ENCODE peak calls at places on chromosomes 7 and 10, in six cellular contexts. One of them, this sample, is unnamed.

GRCh38 chr10:63133056-63133786 is at the start of gene NRBF2:
- DNase-seq in SK-N-SH: peak; percentile 96
- DNase-seq in HCT116: peak; percentile 98
- DNase-seq in K562: peak; percentile 97
- DNase-seq in HepG2: peak; percentile 97
- DNase-seq in A549: peak; percentile 99
- DNase-seq in this sample: peak; percentile 98

GRCh38 chr10:95343573-95343972 is 52.8 kb upstream of the PDLIM1 start:
- DNase-seq in HepG2: no peak
- DNase-seq in SK-N-SH: no peak
- DNase-seq in A549: no peak
- DNase-seq in K562: no peak
- DNase-seq in HCT116: no peak
- DNase-seq in this sample: no peak

GRCh38 chr7:70512719-70513118 is 619.2 kb upstream of the GALNT17 start:
- DNase-seq in HepG2: no peak
- DNase-seq in SK-N-SH: no peak
- DNase-seq in K562: no peak
- DNase-seq in HCT116: no peak
- DNase-seq in A549: no peak
- DNase-seq in this sample: no peak

GRCh38 chr10:126953886-126954285 is 48.7 kb downstream of the DOCK1 start:
- DNase-seq in HepG2: no peak
- DNase-seq in A549: no peak
- DNase-seq in K562: no peak
- DNase-seq in HCT116: no peak
- DNase-seq in SK-N-SH: no peak
- DNase-seq in this sample: no peak

GRCh38 chr7:51356849-51357516 is 40.4 kb upstream of the COBL start:
- DNase-seq in HCT116: no peak
- DNase-seq in A549: no peak
- DNase-seq in HepG2: peak; percentile 54
- DNase-seq in SK-N-SH: no peak
- DNase-seq in K562: no peak
- DNase-seq in this sample: no peak

GRCh38 chr7:51067757-51068156 is 248.9 kb downstream of the COBL start:
- DNase-seq in SK-N-SH: peak; percentile 59
- DNase-seq in K562: peak; percentile 40
- DNase-seq in A549: peak; percentile 66
- DNase-seq in HepG2: peak; percentile 53
- DNase-seq in HCT116: peak; percentile 35
- DNase-seq in this sample: peak; percentile 20

GRCh38 chr7:107559864-107560263 is 3.9 kb downstream of the COG5 start:
- DNase-seq in SK-N-SH: no peak
- DNase-seq in A549: no peak
- DNase-seq in HepG2: no peak
- DNase-seq in HCT116: no peak
- DNase-seq in K562: no peak
- DNase-seq in this sample: no peak

GRCh38 chr10:98391065-98391464 is 23.9 kb downstream of the PYROXD2 start:
- DNase-seq in K562: no peak
- DNase-seq in SK-N-SH: no peak
- DNase-seq in HepG2: no peak
- DNase-seq in A549: no peak
- DNase-seq in HCT116: no peak
- DNase-seq in this sample: peak; percentile 65

GRCh38 chr7:136925049-136925448 is 56.6 kb downstream of the CHRM2 start:
- DNase-seq in HCT116: no peak
- DNase-seq in HepG2: no peak
- DNase-seq in SK-N-SH: peak; percentile 23
- DNase-seq in A549: no peak
- DNase-seq in K562: no peak
- DNase-seq in this sample: no peak

GRCh38 chr10:30359373-30360206 is 10.5 kb upstream of the MTPAP start:
- DNase-seq in A549: peak; percentile 79
- DNase-seq in K562: peak; percentile 75
- DNase-seq in SK-N-SH: peak; percentile 74
- DNase-seq in HepG2: peak; percentile 81
- DNase-seq in HCT116: peak; percentile 82
- DNase-seq in this sample: peak; percentile 53

GRCh38 chr7:2978403-2978802 is 65.3 kb downstream of the CARD11 start:
- DNase-seq in SK-N-SH: no peak
- DNase-seq in A549: no peak
- DNase-seq in HCT116: no peak
- DNase-seq in K562: no peak
- DNase-seq in HepG2: no peak
- DNase-seq in this sample: peak; percentile 11

GRCh38 chr10:69269761-69270160 is 8.5 kb upstream of the HK1 start:
- DNase-seq in HepG2: no peak
- DNase-seq in HCT116: no peak
- DNase-seq in K562: no peak
- DNase-seq in A549: no peak
- DNase-seq in SK-N-SH: no peak
- DNase-seq in this sample: no peak

GRCh38 chr7:42792841-42793240 is 119.0 kb downstream of the C7orf25 start:
- DNase-seq in HepG2: no peak
- DNase-seq in SK-N-SH: no peak
- DNase-seq in A549: no peak
- DNase-seq in K562: no peak
- DNase-seq in HCT116: no peak
- DNase-seq in this sample: no peak

GRCh38 chr7:119963654-119964053 is 309.3 kb upstream of the KCND2 start:
- DNase-seq in HCT116: no peak
- DNase-seq in HepG2: no peak
- DNase-seq in A549: no peak
- DNase-seq in SK-N-SH: no peak
- DNase-seq in K562: peak; percentile 24
- DNase-seq in this sample: no peak

GRCh38 chr7:44060091-44060947 is 5.0 kb downstream of the PGAM2 start:
- DNase-seq in HCT116: no peak
- DNase-seq in SK-N-SH: no peak
- DNase-seq in A549: no peak
- DNase-seq in HepG2: no peak
- DNase-seq in K562: no peak
- DNase-seq in this sample: no peak

GRCh38 chr10:77563638-77564270 is 73.9 kb downstream of the KCNMA1 start:
- DNase-seq in SK-N-SH: no peak
- DNase-seq in HCT116: no peak
- DNase-seq in A549: peak; percentile 44
- DNase-seq in HepG2: no peak
- DNase-seq in K562: no peak
- DNase-seq in this sample: no peak

DNA sequence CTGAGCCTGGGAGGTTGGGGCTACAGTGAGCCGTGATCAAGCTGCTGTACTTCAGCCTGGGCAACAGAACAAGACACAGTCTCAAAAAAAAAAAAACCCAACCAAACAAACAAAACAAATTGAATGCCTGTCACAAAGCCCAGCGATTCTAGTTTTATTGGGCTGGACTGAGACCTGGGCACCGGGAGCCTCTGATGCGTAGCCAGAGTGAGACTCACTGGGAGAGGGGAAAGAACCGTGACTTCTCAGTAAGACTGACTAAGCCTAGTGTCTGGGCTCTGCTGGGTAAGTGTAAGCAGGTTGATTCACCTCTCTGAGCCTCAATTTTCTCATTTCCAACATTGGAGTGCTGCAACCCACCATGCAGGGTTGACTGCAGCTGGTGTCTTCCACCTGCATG is 10.1 kb upstream of the LEP start:
- DNase-seq in K562: no peak
- DNase-seq in A549: no peak
- DNase-seq in HCT116: no peak
- DNase-seq in SK-N-SH: no peak
- DNase-seq in HepG2: no peak
- DNase-seq in this sample: no peak
- TF ChIP-seq REST in K562: no peak
- TF ChIP-seq REST in A549: no peak
- TF ChIP-seq REST in HCT116: no peak
- TF ChIP-seq REST in SK-N-SH: no peak
- TF ChIP-seq REST in HepG2: no peak
- TF ChIP-seq REST in this sample: no peak

GRCh38 chr7:132611056-132611455 is 34.8 kb upstream of the PLXNA4 start:
- DNase-seq in SK-N-SH: no peak
- DNase-seq in K562: no peak
- DNase-seq in HCT116: no peak
- DNase-seq in HepG2: no peak
- DNase-seq in A549: no peak
- DNase-seq in this sample: no peak

GRCh38 chr7:132618956-132619305 is 42.7 kb upstream of the PLXNA4 start:
- DNase-seq in HepG2: no peak
- DNase-seq in SK-N-SH: no peak
- DNase-seq in K562: no peak
- DNase-seq in HCT116: no peak
- DNase-seq in A549: no peak
- DNase-seq in this sample: no peak

GRCh38 chr7:132613737-132614136 is 37.5 kb upstream of the PLXNA4 start:
- DNase-seq in K562: no peak
- DNase-seq in HepG2: no peak
- DNase-seq in A549: no peak
- DNase-seq in SK-N-SH: no peak
- DNase-seq in HCT116: no peak
- DNase-seq in this sample: no peak

GRCh38 chr7:132618271-132618955 is 42.1 kb upstream of the PLXNA4 start:
- DNase-seq in A549: no peak
- DNase-seq in SK-N-SH: no peak
- DNase-seq in HepG2: no peak
- DNase-seq in K562: no peak
- DNase-seq in HCT116: no peak
- DNase-seq in this sample: no peak

GRCh38 chr7:132614428-132615076 is 38.3 kb upstream of the PLXNA4 start:
- DNase-seq in SK-N-SH: no peak
- DNase-seq in HCT116: no peak
- DNase-seq in HepG2: no peak
- DNase-seq in A549: no peak
- DNase-seq in K562: no peak
- DNase-seq in this sample: peak; percentile 0
- TF ChIP-seq REST in SK-N-SH: no peak
- TF ChIP-seq REST in HCT116: no peak
- TF ChIP-seq REST in HepG2: no peak
- TF ChIP-seq REST in A549: no peak
- TF ChIP-seq REST in K562: no peak
- TF ChIP-seq REST in this sample: no peak

DNA sequence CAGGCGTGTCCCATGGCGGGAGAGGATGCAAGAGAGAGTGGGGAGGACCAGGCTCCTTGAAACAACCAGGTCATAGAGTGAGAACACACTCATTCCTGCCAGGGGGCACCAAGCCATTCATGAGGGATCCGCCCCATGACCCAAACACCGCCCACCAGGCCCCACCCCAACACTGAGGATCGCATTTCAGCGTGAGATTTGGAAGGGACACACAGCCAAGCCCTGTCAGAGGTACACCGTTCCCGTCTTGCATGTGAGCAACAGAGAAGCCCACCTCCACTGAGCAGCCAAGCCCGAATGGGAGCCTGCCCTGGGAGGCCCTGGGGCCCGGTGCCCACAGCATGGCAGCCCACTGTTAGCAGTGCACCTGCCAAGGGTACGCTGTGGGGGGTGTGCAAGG is 7.9 kb upstream of the ARPC1B start:
- DNase-seq in A549: no peak
- DNase-seq in K562: no peak
- DNase-seq in HepG2: no peak
- DNase-seq in SK-N-SH: no peak
- DNase-seq in HCT116: no peak
- DNase-seq in this sample: no peak
- TF ChIP-seq REST in A549: no peak
- TF ChIP-seq REST in K562: no peak
- TF ChIP-seq REST in HepG2: no peak
- TF ChIP-seq REST in SK-N-SH: no peak
- TF ChIP-seq REST in HCT116: no peak
- TF ChIP-seq REST in this sample: no peak

GRCh38 chr10:86045896-86046295 is 320.7 kb downstream of the GRID1 start:
- DNase-seq in K562: no peak
- DNase-seq in HepG2: no peak
- DNase-seq in HCT116: no peak
- DNase-seq in A549: no peak
- DNase-seq in SK-N-SH: no peak
- DNase-seq in this sample: no peak
- TF ChIP-seq REST in K562: no peak
- TF ChIP-seq REST in HepG2: no peak
- TF ChIP-seq REST in HCT116: no peak
- TF ChIP-seq REST in A549: no peak
- TF ChIP-seq REST in SK-N-SH: no peak
- TF ChIP-seq REST in this sample: no peak

GRCh38 chr10:91694170-91694794 is 61.4 kb upstream of the PPP1R3C start:
- DNase-seq in HCT116: peak; percentile 42
- DNase-seq in HepG2: peak; percentile 38
- DNase-seq in K562: peak; percentile 42
- DNase-seq in A549: peak; percentile 58
- DNase-seq in SK-N-SH: peak; percentile 47
- DNase-seq in this sample: peak; percentile 17

GRCh38 chr10:91691981-91692380 is 59.1 kb upstream of the PPP1R3C start:
- DNase-seq in HepG2: no peak
- DNase-seq in K562: no peak
- DNase-seq in SK-N-SH: no peak
- DNase-seq in A549: no peak
- DNase-seq in HCT116: no peak
- DNase-seq in this sample: no peak

GRCh38 chr10:91691255-91691654 is 58.4 kb upstream of the PPP1R3C start:
- DNase-seq in SK-N-SH: no peak
- DNase-seq in HepG2: no peak
- DNase-seq in A549: no peak
- DNase-seq in HCT116: no peak
- DNase-seq in K562: no peak
- DNase-seq in this sample: no peak

GRCh38 chr10:91690412-91690811 is 57.5 kb upstream of the PPP1R3C start:
- DNase-seq in HepG2: no peak
- DNase-seq in K562: no peak
- DNase-seq in HCT116: no peak
- DNase-seq in A549: no peak
- DNase-seq in SK-N-SH: no peak
- DNase-seq in this sample: no peak

DNA sequence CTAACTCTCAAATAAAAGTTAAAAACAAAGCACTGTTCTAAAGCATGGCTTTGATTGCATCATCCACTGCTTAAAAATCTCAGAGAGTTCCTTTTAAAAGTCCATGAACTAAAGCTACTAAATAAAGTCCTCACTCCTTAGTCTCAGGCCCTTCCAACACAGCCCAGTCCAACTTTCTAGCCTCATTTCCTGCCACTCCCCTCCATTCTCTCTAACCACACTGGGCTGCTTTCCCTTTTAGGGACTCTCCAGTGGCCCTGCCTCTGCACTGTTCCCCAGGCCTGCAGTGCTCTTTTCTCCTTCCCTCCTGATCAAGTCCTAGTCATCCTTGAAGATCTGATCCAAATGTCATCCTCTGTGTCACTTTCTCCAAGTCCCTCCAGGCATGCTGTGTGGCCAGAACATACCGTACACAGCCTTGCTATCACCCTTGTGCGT is 56.9 kb upstream of the PPP1R3C start:
- DNase-seq in SK-N-SH: no peak
- DNase-seq in HepG2: no peak
- DNase-seq in K562: no peak
- DNase-seq in HCT116: no peak
- DNase-seq in A549: no peak
- DNase-seq in this sample: no peak
- TF ChIP-seq REST in SK-N-SH: no peak
- TF ChIP-seq REST in HepG2: no peak
- TF ChIP-seq REST in K562: no peak
- TF ChIP-seq REST in HCT116: no peak
- TF ChIP-seq REST in A549: no peak
- TF ChIP-seq REST in this sample: no peak

GRCh38 chr10:100873081-100873824 is 39.5 kb upstream of the SLF2 start:
- DNase-seq in A549: no peak
- DNase-seq in SK-N-SH: no peak
- DNase-seq in K562: no peak
- DNase-seq in HCT116: no peak
- DNase-seq in HepG2: no peak
- DNase-seq in this sample: no peak
- TF ChIP-seq REST in A549: no peak
- TF ChIP-seq REST in SK-N-SH: no peak
- TF ChIP-seq REST in K562: no peak
- TF ChIP-seq REST in HCT116: no peak
- TF ChIP-seq REST in HepG2: no peak
- TF ChIP-seq REST in this sample: no peak

This sample was measured in HL-60.